ENCODE peak calls at places on chromosomes 4 and X, in seven cellular contexts. One of them, this sample, is unnamed.

GRCh38 chr4:83011779-83012630 is 1.4 kb upstream of the LIN54 start:
- DNase-seq in spleen: no peak
- DNase-seq in epithelial cell of proximal tubule: no peak
- DNase-seq in activated CD4-positive, alpha-beta T cell treated with anti-CD3 and anti-CD28 coated beads, Interleukin-2, amount 50 U/mL, for 24 hours: no peak
- DNase-seq in activated naive CD4-positive, alpha-beta T cell treated with anti-CD3 and anti-CD28 coated beads, Interleukin-2, amount 10 ng/mL, durations not matched to agents 7 days and 5 days: peak
- DNase-seq in stimulated activated CD4-positive, alpha-beta T cell treated with anti-CD3 and anti-CD28 coated beads, Interleukin-4, amount 100 ng/mL, for 24 hours: peak
- DNase-seq in activated T-cell treated with anti-CD3 and anti-CD28 coated beads for 48 hours: peak
- DNase-seq in this sample: no peak

GRCh38 chr4:36399762-36400353 is 118.4 kb downstream of the DTHD1 start:
- DNase-seq in spleen: no peak
- DNase-seq in epithelial cell of proximal tubule: no peak
- DNase-seq in activated CD4-positive, alpha-beta T cell treated with anti-CD3 and anti-CD28 coated beads, Interleukin-2, amount 50 U/mL, for 24 hours: no peak
- DNase-seq in activated naive CD4-positive, alpha-beta T cell treated with anti-CD3 and anti-CD28 coated beads, Interleukin-2, amount 10 ng/mL, durations not matched to agents 7 days and 5 days: peak
- DNase-seq in stimulated activated CD4-positive, alpha-beta T cell treated with anti-CD3 and anti-CD28 coated beads, Interleukin-4, amount 100 ng/mL, for 24 hours: peak
- DNase-seq in activated T-cell treated with anti-CD3 and anti-CD28 coated beads for 48 hours: no peak
- DNase-seq in this sample: peak

GRCh38 chr4:138952405-138952804 is 63.2 kb upstream of the NOCT start:
- DNase-seq in spleen: no peak
- DNase-seq in epithelial cell of proximal tubule: no peak
- DNase-seq in activated CD4-positive, alpha-beta T cell treated with anti-CD3 and anti-CD28 coated beads, Interleukin-2, amount 50 U/mL, for 24 hours: no peak
- DNase-seq in activated naive CD4-positive, alpha-beta T cell treated with anti-CD3 and anti-CD28 coated beads, Interleukin-2, amount 10 ng/mL, durations not matched to agents 7 days and 5 days: no peak
- DNase-seq in stimulated activated CD4-positive, alpha-beta T cell treated with anti-CD3 and anti-CD28 coated beads, Interleukin-4, amount 100 ng/mL, for 24 hours: peak
- DNase-seq in activated T-cell treated with anti-CD3 and anti-CD28 coated beads for 48 hours: peak
- DNase-seq in this sample: no peak

GRCh38 chr4:167111622-167112021 is 122.7 kb downstream of the SPOCK3 start:
- DNase-seq in spleen: no peak
- DNase-seq in epithelial cell of proximal tubule: peak
- DNase-seq in activated CD4-positive, alpha-beta T cell treated with anti-CD3 and anti-CD28 coated beads, Interleukin-2, amount 50 U/mL, for 24 hours: no peak
- DNase-seq in activated naive CD4-positive, alpha-beta T cell treated with anti-CD3 and anti-CD28 coated beads, Interleukin-2, amount 10 ng/mL, durations not matched to agents 7 days and 5 days: no peak
- DNase-seq in stimulated activated CD4-positive, alpha-beta T cell treated with anti-CD3 and anti-CD28 coated beads, Interleukin-4, amount 100 ng/mL, for 24 hours: no peak
- DNase-seq in activated T-cell treated with anti-CD3 and anti-CD28 coated beads for 48 hours: no peak
- DNase-seq in this sample: no peak

GRCh38 chr4:108118505-108118904 is 50.2 kb downstream of the LEF1 start:
- DNase-seq in spleen: no peak
- DNase-seq in epithelial cell of proximal tubule: no peak
- DNase-seq in activated CD4-positive, alpha-beta T cell treated with anti-CD3 and anti-CD28 coated beads, Interleukin-2, amount 50 U/mL, for 24 hours: no peak
- DNase-seq in activated naive CD4-positive, alpha-beta T cell treated with anti-CD3 and anti-CD28 coated beads, Interleukin-2, amount 10 ng/mL, durations not matched to agents 7 days and 5 days: peak
- DNase-seq in stimulated activated CD4-positive, alpha-beta T cell treated with anti-CD3 and anti-CD28 coated beads, Interleukin-4, amount 100 ng/mL, for 24 hours: no peak
- DNase-seq in activated T-cell treated with anti-CD3 and anti-CD28 coated beads for 48 hours: no peak
- DNase-seq in this sample: no peak

GRCh38 chr4:186760576-186760975 is 36.9 kb upstream of the FAT1 start:
- DNase-seq in spleen: no peak
- DNase-seq in epithelial cell of proximal tubule: peak
- DNase-seq in activated CD4-positive, alpha-beta T cell treated with anti-CD3 and anti-CD28 coated beads, Interleukin-2, amount 50 U/mL, for 24 hours: no peak
- DNase-seq in activated naive CD4-positive, alpha-beta T cell treated with anti-CD3 and anti-CD28 coated beads, Interleukin-2, amount 10 ng/mL, durations not matched to agents 7 days and 5 days: no peak
- DNase-seq in stimulated activated CD4-positive, alpha-beta T cell treated with anti-CD3 and anti-CD28 coated beads, Interleukin-4, amount 100 ng/mL, for 24 hours: no peak
- DNase-seq in activated T-cell treated with anti-CD3 and anti-CD28 coated beads for 48 hours: no peak
- DNase-seq in this sample: no peak

GRCh38 chrX:119325456-119325855 is 73.7 kb upstream of the SLC25A43 start:
- DNase-seq in spleen: no peak
- DNase-seq in epithelial cell of proximal tubule: no peak
- DNase-seq in activated CD4-positive, alpha-beta T cell treated with anti-CD3 and anti-CD28 coated beads, Interleukin-2, amount 50 U/mL, for 24 hours: no peak
- DNase-seq in activated naive CD4-positive, alpha-beta T cell treated with anti-CD3 and anti-CD28 coated beads, Interleukin-2, amount 10 ng/mL, durations not matched to agents 7 days and 5 days: no peak
- DNase-seq in stimulated activated CD4-positive, alpha-beta T cell treated with anti-CD3 and anti-CD28 coated beads, Interleukin-4, amount 100 ng/mL, for 24 hours: no peak
- DNase-seq in activated T-cell treated with anti-CD3 and anti-CD28 coated beads for 48 hours: no peak
- DNase-seq in this sample: no peak

GRCh38 chr4:7361256-7361655 is 73.5 kb downstream of the PSAPL1 start:
- DNase-seq in spleen: no peak
- DNase-seq in epithelial cell of proximal tubule: no peak
- DNase-seq in activated CD4-positive, alpha-beta T cell treated with anti-CD3 and anti-CD28 coated beads, Interleukin-2, amount 50 U/mL, for 24 hours: no peak
- DNase-seq in activated naive CD4-positive, alpha-beta T cell treated with anti-CD3 and anti-CD28 coated beads, Interleukin-2, amount 10 ng/mL, durations not matched to agents 7 days and 5 days: no peak
- DNase-seq in stimulated activated CD4-positive, alpha-beta T cell treated with anti-CD3 and anti-CD28 coated beads, Interleukin-4, amount 100 ng/mL, for 24 hours: no peak
- DNase-seq in activated T-cell treated with anti-CD3 and anti-CD28 coated beads for 48 hours: no peak
- DNase-seq in this sample: no peak

GRCh38 chr4:6024450-6024960 is 6.3 kb upstream of the C4orf50 start:
- DNase-seq in spleen: no peak
- DNase-seq in epithelial cell of proximal tubule: no peak
- DNase-seq in activated CD4-positive, alpha-beta T cell treated with anti-CD3 and anti-CD28 coated beads, Interleukin-2, amount 50 U/mL, for 24 hours: no peak
- DNase-seq in activated naive CD4-positive, alpha-beta T cell treated with anti-CD3 and anti-CD28 coated beads, Interleukin-2, amount 10 ng/mL, durations not matched to agents 7 days and 5 days: no peak
- DNase-seq in stimulated activated CD4-positive, alpha-beta T cell treated with anti-CD3 and anti-CD28 coated beads, Interleukin-4, amount 100 ng/mL, for 24 hours: no peak
- DNase-seq in activated T-cell treated with anti-CD3 and anti-CD28 coated beads for 48 hours: no peak
- DNase-seq in this sample: no peak

GRCh38 chr4:185644408-185644807 is 109.1 kb upstream of the PDLIM3 start:
- DNase-seq in spleen: no peak
- DNase-seq in epithelial cell of proximal tubule: no peak
- DNase-seq in activated CD4-positive, alpha-beta T cell treated with anti-CD3 and anti-CD28 coated beads, Interleukin-2, amount 50 U/mL, for 24 hours: no peak
- DNase-seq in activated naive CD4-positive, alpha-beta T cell treated with anti-CD3 and anti-CD28 coated beads, Interleukin-2, amount 10 ng/mL, durations not matched to agents 7 days and 5 days: no peak
- DNase-seq in stimulated activated CD4-positive, alpha-beta T cell treated with anti-CD3 and anti-CD28 coated beads, Interleukin-4, amount 100 ng/mL, for 24 hours: no peak
- DNase-seq in activated T-cell treated with anti-CD3 and anti-CD28 coated beads for 48 hours: no peak
- DNase-seq in this sample: no peak